ENCODE peak calls at places on chromosomes 11 and 22, in nine cellular contexts. K is neural crest cell, E is HL-60, T is psoas muscle, M is endothelial cell, S is fibroblast of pulmonary artery, P is astrocyte of the spinal cord, Z is WTC11, D is neural progenitor cell. J is an unnamed sample.

GRCh38 chr22:50150161-50151129 is 20.1 kb upstream of the PANX2 start:
- DNase-seq in K (no peak), E (no peak), T (no peak), M (no peak), S (no peak), P (no peak), Z (no peak), D (no peak), J (no peak)

GRCh38 chr11:92475316-92475715 is 250.7 kb downstream of the FAT3 start:
- DNase-seq in K (no peak), E (no peak), T (no peak), M (no peak), S (no peak), P (no peak), Z (no peak), D (no peak), J (no peak)

GRCh38 chr11:2944953-2945756 is 15.9 kb upstream of the PHLDA2 start:
- DNase-seq in K (peak), E (no peak), T (peak), M (peak), S (peak), P (peak), Z (peak), D (peak), J (peak)

GRCh38 chr11:34278175-34278574 is 79.6 kb downstream of the ABTB2 start:
- DNase-seq in K (no peak), E (no peak), T (no peak), M (no peak), S (no peak), P (no peak), Z (no peak), D (no peak), J (no peak)

GRCh38 chr22:47020157-47020556 is 257.7 kb downstream of the TBC1D22A start:
- DNase-seq in K (no peak), E (no peak), T (no peak), M (no peak), S (no peak), P (no peak), Z (no peak), D (no peak), J (no peak)

GRCh38 chr11:325796-326591 is 5.3 kb upstream of the IFITM3 start:
- DNase-seq in K (no peak), E (no peak), T (no peak), M (no peak), S (no peak), P (no peak), Z (no peak), D (no peak), J (no peak)

GRCh38 chr11:86444981-86445380 is 70.3 kb downstream of the CCDC81 start:
- DNase-seq in K (no peak), E (no peak), T (no peak), M (no peak), S (no peak), P (no peak), Z (no peak), D (no peak), J (no peak)

GRCh38 chr11:30504468-30504867 is 81.7 kb downstream of the MPPED2 start:
- DNase-seq in K (no peak), E (no peak), T (no peak), M (no peak), S (no peak), P (no peak), Z (no peak), D (no peak), J (no peak)

GRCh38 chr22:22692707-22693530 is 48.5 kb downstream of the GGTLC2 start:
- DNase-seq in K (no peak), E (peak), T (no peak), M (peak), S (peak), P (peak), Z (peak), D (peak), J (peak)

GRCh38 chr11:102012946-102013345 is 34.3 kb upstream of the CFAP300 start:
- DNase-seq in K (no peak), E (no peak), T (no peak), M (no peak), S (no peak), P (no peak), Z (no peak), D (no peak), J (no peak)

GRCh38 chr11:86740628-86741488 is 59.5 kb upstream of the PRSS23 start:
- DNase-seq in K (no peak), E (no peak), T (peak), M (no peak), S (peak), P (peak), Z (peak), D (peak), J (no peak)

GRCh38 chr11:134339756-134340155 is 8.0 kb downstream of the GLB1L2 start:
- DNase-seq in K (no peak), E (no peak), T (no peak), M (no peak), S (no peak), P (no peak), Z (no peak), D (no peak), J (no peak)

GRCh38 chr11:62713343-62713742 is 5.9 kb downstream of the GNG3 start:
- DNase-seq in K (no peak), E (no peak), T (no peak), M (no peak), S (no peak), P (no peak), Z (no peak), D (no peak), J (no peak)

GRCh38 chr11:58637367-58637766 is 14.9 kb downstream of the CNTF start:
- DNase-seq in K (no peak), E (no peak), T (no peak), M (no peak), S (no peak), P (no peak), Z (no peak), D (no peak), J (no peak)

GRCh38 chr22:48721394-48721666 is 1106.3 kb downstream of the BRD1 start:
- DNase-seq in K (no peak), E (no peak), T (no peak), M (no peak), S (no peak), P (no peak), Z (no peak), D (no peak), J (no peak)

GRCh38 chr11:28961726-28962125 is 853.5 kb downstream of the METTL15 start:
- DNase-seq in K (no peak), E (no peak), T (no peak), M (no peak), S (no peak), P (no peak), Z (no peak), D (no peak), J (no peak)

GRCh38 chr11:82682003-82682751 is 51.5 kb downstream of the FAM181B start:
- DNase-seq in K (no peak), E (peak), T (no peak), M (no peak), S (peak), P (peak), Z (peak), D (peak), J (no peak)

GRCh38 chr11:65856689-65857499 is 1.1 kb downstream of the CFL1 start:
- DNase-seq in K (peak), E (peak), T (peak), M (peak), S (peak), P (peak), Z (peak), D (peak), J (peak)

GRCh38 chr11:65855927-65856363 is 2.0 kb downstream of the CFL1 start:
- DNase-seq in K (no peak), E (no peak), T (no peak), M (peak), S (no peak), P (no peak), Z (no peak), D (peak), J (no peak)

GRCh38 chr11:65858354-65859133 is 564 bp upstream of the CFL1 start:
- DNase-seq in K (no peak), E (no peak), T (no peak), M (no peak), S (no peak), P (peak), Z (no peak), D (no peak), J (no peak)

GRCh38 chr11:65859134-65859811 is 960 bp upstream of the MUS81 start:
- DNase-seq in K (peak), E (peak), T (peak), M (peak), S (peak), P (peak), Z (peak), D (peak), J (peak)

GRCh38 chr11:65857500-65858353 is at the start of gene CFL1:
- DNase-seq in K (peak), E (peak), T (peak), M (peak), S (peak), P (peak), Z (peak), D (peak), J (peak)
- TF ChIP-seq CTCF in K (peak), E (no peak), T (no peak), M (no peak), S (no peak), P (no peak), Z (no peak), D (no peak), J (no peak)

GRCh38 chr11:100816823-100817222 is 129.7 kb downstream of the ARHGAP42 start:
- DNase-seq in K (no peak), E (no peak), T (no peak), M (no peak), S (peak), P (no peak), Z (no peak), D (no peak), J (no peak)

GRCh38 chr11:100821198-100821597 is 134.1 kb downstream of the ARHGAP42 start:
- DNase-seq in K (no peak), E (no peak), T (no peak), M (no peak), S (peak), P (no peak), Z (no peak), D (peak), J (no peak)

GRCh38 chr11:100815787-100816330 is 128.8 kb downstream of the ARHGAP42 start:
- DNase-seq in K (no peak), E (no peak), T (no peak), M (no peak), S (no peak), P (no peak), Z (no peak), D (no peak), J (no peak)

GRCh38 chr11:100812517-100812916 is 125.4 kb downstream of the ARHGAP42 start:
- DNase-seq in K (no peak), E (no peak), T (no peak), M (no peak), S (no peak), P (no peak), Z (no peak), D (no peak), J (no peak)

DNA sequence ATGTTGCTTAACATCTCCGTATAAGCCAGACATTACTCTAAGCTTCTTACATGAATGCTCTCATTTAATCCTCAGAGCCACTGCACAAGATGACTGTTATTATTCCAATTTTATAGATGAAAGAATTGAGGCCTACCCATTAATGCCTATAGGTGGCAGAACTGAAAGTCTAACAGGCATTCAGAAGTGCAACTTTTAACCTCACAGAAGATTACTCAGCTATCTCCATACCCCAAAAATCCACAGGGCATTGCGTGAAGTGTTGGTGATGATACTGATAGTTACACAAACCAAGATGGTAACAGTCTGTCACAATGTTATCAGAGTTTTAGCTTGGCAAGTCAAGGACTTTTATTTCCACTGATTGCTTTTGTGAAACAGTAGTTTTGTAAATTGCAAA is 130.5 kb downstream of the ARHGAP42 start:
- DNase-seq in K (no peak), E (no peak), T (no peak), M (no peak), S (no peak), P (no peak), Z (no peak), D (no peak), J (no peak)
- TF ChIP-seq CTCF in K (no peak), E (no peak), T (no peak), M (no peak), S (no peak), P (no peak), Z (no peak), D (no peak), J (peak)

GRCh38 chr22:37229805-37230672 is 14.0 kb downstream of the RAC2 start:
- DNase-seq in K (no peak), E (peak), T (peak), M (no peak), S (no peak), P (peak), Z (no peak), D (no peak), J (no peak)
- TF ChIP-seq CTCF in K (no peak), E (no peak), T (no peak), M (no peak), S (no peak), P (no peak), Z (no peak), D (no peak), J (no peak)

GRCh38 chr11:91433284-91434010 is 791.2 kb upstream of the FAT3 start:
- DNase-seq in K (no peak), E (no peak), T (no peak), M (no peak), S (no peak), P (peak), Z (no peak), D (no peak), J (no peak)

DNA sequence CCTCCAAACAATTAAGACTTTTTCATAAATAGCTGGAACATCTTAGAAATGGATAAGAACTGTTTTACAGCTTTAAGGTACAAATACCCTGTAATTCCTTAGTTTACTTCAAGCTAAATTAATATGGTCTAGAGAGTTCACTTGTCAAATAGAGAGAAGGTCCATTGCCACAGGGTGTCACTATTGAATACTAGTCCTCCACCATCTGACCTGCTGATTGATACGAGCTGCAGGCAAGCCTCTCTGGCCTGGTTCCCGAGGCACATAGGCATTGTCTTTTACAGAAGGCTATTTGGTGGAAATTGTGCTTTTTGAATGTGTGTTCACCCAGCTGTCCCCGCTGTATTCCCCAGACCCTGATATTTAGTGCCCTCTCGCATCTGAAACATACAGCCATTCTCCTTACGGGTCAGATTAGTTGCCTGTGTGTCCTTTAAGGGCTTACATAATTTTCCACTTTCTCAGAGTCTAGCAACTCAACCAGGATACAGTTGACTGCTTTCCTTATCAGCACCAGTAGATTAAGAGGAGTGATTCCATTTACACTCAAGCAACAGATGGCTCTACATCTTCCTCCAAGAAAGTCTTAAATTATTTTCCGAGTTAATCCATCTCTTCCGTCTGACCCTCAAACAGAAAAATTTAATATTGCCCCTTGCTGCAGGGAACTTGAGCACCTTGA is 788.8 kb upstream of the FAT3 start:
- DNase-seq in K (no peak), E (no peak), T (no peak), M (no peak), S (no peak), P (no peak), Z (no peak), D (peak), J (peak)
- TF ChIP-seq CTCF in K (no peak), E (no peak), T (no peak), M (no peak), S (no peak), P (no peak), Z (no peak), D (peak), J (no peak)

GRCh38 chr11:44654057-44654456 is 72.7 kb upstream of the TSPAN18 start:
- DNase-seq in K (no peak), E (no peak), T (no peak), M (no peak), S (no peak), P (no peak), Z (no peak), D (no peak), J (no peak)

GRCh38 chr11:44654596-44654995 is 72.2 kb upstream of the TSPAN18 start:
- DNase-seq in K (no peak), E (no peak), T (no peak), M (no peak), S (no peak), P (no peak), Z (no peak), D (no peak), J (no peak)

GRCh38 chr11:44661311-44661717 is 65.4 kb upstream of the TSPAN18 start:
- DNase-seq in K (no peak), E (no peak), T (no peak), M (no peak), S (no peak), P (no peak), Z (no peak), D (no peak), J (no peak)

GRCh38 chr11:44659641-44660040 is 67.1 kb upstream of the TSPAN18 start:
- DNase-seq in K (no peak), E (no peak), T (peak), M (no peak), S (no peak), P (no peak), Z (no peak), D (no peak), J (no peak)

GRCh38 chr11:44658451-44658850 is 68.3 kb upstream of the TSPAN18 start:
- DNase-seq in K (no peak), E (no peak), T (no peak), M (peak), S (peak), P (no peak), Z (peak), D (peak), J (peak)
- TF ChIP-seq CTCF in K (peak), E (no peak), T (no peak), M (peak), S (peak), P (peak), Z (no peak), D (peak), J (no peak)

GRCh38 chr11:46679252-46680163 is 20.9 kb downstream of the ARHGAP1 start:
- DNase-seq in K (no peak), E (no peak), T (no peak), M (no peak), S (no peak), P (no peak), Z (no peak), D (no peak), J (no peak)

GRCh38 chr11:46676436-46677158 is 23.8 kb downstream of the ARHGAP1 start:
- DNase-seq in K (no peak), E (peak), T (no peak), M (peak), S (no peak), P (no peak), Z (no peak), D (no peak), J (no peak)

GRCh38 chr11:46678741-46679130 is 21.7 kb downstream of the ARHGAP1 start:
- DNase-seq in K (no peak), E (no peak), T (no peak), M (no peak), S (no peak), P (no peak), Z (no peak), D (no peak), J (no peak)

GRCh38 chr11:46677169-46677568 is 23.2 kb downstream of the ARHGAP1 start:
- DNase-seq in K (no peak), E (no peak), T (no peak), M (no peak), S (no peak), P (no peak), Z (no peak), D (no peak), J (no peak)

DNA sequence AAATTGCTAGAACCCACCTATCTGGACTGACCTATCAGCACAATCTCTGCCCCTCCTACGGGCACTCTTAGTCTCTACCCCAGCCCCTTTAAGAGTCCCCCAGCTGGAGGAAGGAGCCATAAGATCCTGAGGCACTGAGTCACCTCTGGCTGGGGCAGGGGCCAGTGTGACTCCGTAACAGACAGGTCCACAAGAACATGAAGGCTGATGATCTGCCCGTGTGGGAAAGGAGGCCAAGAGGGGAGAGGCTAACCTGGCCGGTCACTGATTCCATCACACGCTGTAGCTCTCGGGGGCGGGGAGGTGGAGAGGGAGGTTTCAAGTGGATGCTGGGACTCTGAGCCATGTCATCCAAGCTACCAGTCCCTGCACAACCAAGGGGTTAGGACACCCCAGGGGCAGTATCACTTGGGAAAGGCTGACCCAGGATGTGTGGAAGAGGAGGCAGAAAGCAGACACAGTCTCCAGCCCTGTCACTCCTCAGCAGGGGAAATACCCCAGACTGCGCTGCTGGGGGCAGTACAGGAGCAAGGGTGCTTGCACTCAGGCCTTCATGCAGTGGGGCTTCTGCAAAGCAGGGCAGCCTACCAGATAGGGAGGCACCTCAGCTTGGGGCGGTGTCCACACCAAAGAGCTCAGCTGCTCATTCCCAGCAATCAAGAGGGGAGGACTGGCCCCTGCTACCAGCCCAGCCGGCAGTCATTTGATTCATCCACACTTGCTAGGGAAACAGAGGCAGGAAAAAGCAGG is 22.3 kb downstream of the ARHGAP1 start:
- DNase-seq in K (no peak), E (no peak), T (no peak), M (no peak), S (no peak), P (no peak), Z (no peak), D (no peak), J (no peak)
- TF ChIP-seq CTCF in K (no peak), E (no peak), T (no peak), M (no peak), S (no peak), P (no peak), Z (no peak), D (no peak), J (no peak)

GRCh38 chr22:45524966-45525365 is 22.3 kb downstream of the FBLN1 start:
- DNase-seq in K (no peak), E (no peak), T (no peak), M (no peak), S (no peak), P (no peak), Z (no peak), D (no peak), J (no peak)
- TF ChIP-seq CTCF in K (no peak), E (no peak), T (no peak), M (no peak), S (no peak), P (no peak), Z (no peak), D (no peak), J (no peak)

GRCh38 chr11:95135880-95136279 is 46.2 kb downstream of the ENDOD1 start:
- DNase-seq in K (no peak), E (no peak), T (no peak), M (no peak), S (no peak), P (no peak), Z (no peak), D (no peak), J (no peak)

GRCh38 chr11:95137299-95137698 is 47.7 kb downstream of the ENDOD1 start:
- DNase-seq in K (no peak), E (no peak), T (no peak), M (no peak), S (no peak), P (no peak), Z (no peak), D (no peak), J (no peak)

GRCh38 chr11:95135155-95135554 is 45.5 kb downstream of the ENDOD1 start:
- DNase-seq in K (no peak), E (no peak), T (no peak), M (no peak), S (no peak), P (no peak), Z (no peak), D (no peak), J (no peak)

GRCh38 chr11:95140397-95141030 is 50.9 kb downstream of the ENDOD1 start:
- DNase-seq in K (no peak), E (no peak), T (no peak), M (no peak), S (peak), P (no peak), Z (no peak), D (no peak), J (no peak)

GRCh38 chr11:95138448-95138847 is 48.8 kb downstream of the ENDOD1 start:
- DNase-seq in K (no peak), E (no peak), T (no peak), M (no peak), S (no peak), P (no peak), Z (no peak), D (no peak), J (no peak)
- TF ChIP-seq CTCF in K (no peak), E (no peak), T (peak), M (no peak), S (peak), P (peak), Z (no peak), D (peak), J (no peak)

J was measured in glutamatergic neuron.